ENCODE peak calls at places on chromosomes 4 and X, in six cellular contexts. R, C, B, O, P and G are unnamed samples.

GRCh38 chr4:117773067-117773946 is 261.0 kb upstream of the NDST3 start:
- DNase-seq in R (no peak), C (no peak), B (no peak), O (no peak), P (no peak), G (no peak)

GRCh38 chrX:15087747-15088146 is 182.1 kb downstream of the ASB9 start:
- DNase-seq in R (no peak), C (no peak), B (no peak), O (no peak), P (no peak), G (no peak)

GRCh38 chrX:1657367-1658082 is 42.7 kb downstream of the ASMT start:
- DNase-seq in R (peak; percentile 44), C (no peak), B (peak; percentile 42), O (peak; percentile 73), P (peak; percentile 73), G (no peak)

GRCh38 chrX:120575379-120576114 is 14.8 kb upstream of the CUL4B start:
- DNase-seq in R (no peak), C (no peak), B (no peak), O (peak; percentile 2), P (no peak), G (no peak)

GRCh38 chrX:56969559-56969958 is 25.8 kb downstream of the SPIN3 start:
- DNase-seq in R (no peak), C (no peak), B (no peak), O (no peak), P (no peak), G (no peak)

GRCh38 chrX:25941559-25942250 is 196.4 kb upstream of the MAGEB18 start:
- DNase-seq in R (no peak), C (no peak), B (no peak), O (peak; percentile 56), P (no peak), G (no peak)

GRCh38 chrX:14029039-14029424 is 660 bp downstream of the GEMIN8 start:
- DNase-seq in R (no peak), C (no peak), B (peak; percentile 24), O (no peak), P (no peak), G (no peak)

GRCh38 chr4:73309211-73309610 is 50.6 kb upstream of the ANKRD17 start:
- DNase-seq in R (no peak), C (no peak), B (no peak), O (peak; percentile 43), P (no peak), G (no peak)

GRCh38 chr4:124433500-124433899 is 279.0 kb downstream of the ANKRD50 start:
- DNase-seq in R (no peak), C (no peak), B (no peak), O (no peak), P (no peak), G (no peak)

GRCh38 chrX:40201486-40201885 is 103.7 kb upstream of the BCOR start:
- DNase-seq in R (no peak), C (no peak), B (peak; percentile 37), O (no peak), P (no peak), G (no peak)

GRCh38 chr4:19005211-19005610 is 983.7 kb upstream of the LCORL start:
- DNase-seq in R (no peak), C (no peak), B (no peak), O (no peak), P (no peak), G (no peak)

GRCh38 chr4:22315643-22316042 is 200.2 kb downstream of the ADGRA3 start:
- DNase-seq in R (no peak), C (no peak), B (no peak), O (peak; percentile 73), P (no peak), G (no peak)

GRCh38 chrX:93422693-93423092 is 250.7 kb downstream of the NAP1L3 start:
- DNase-seq in R (peak; percentile 2), C (peak; percentile 0), B (peak; percentile 76), O (peak; percentile 19), P (no peak), G (no peak)

GRCh38 chr4:139558235-139559094 is 2.4 kb upstream of the SETD7 start:
- DNase-seq in R (no peak), C (no peak), B (no peak), O (no peak), P (no peak), G (no peak)

GRCh38 chr4:44738615-44739014 is 12.3 kb upstream of the GNPDA2 start:
- DNase-seq in R (peak; percentile 6), C (no peak), B (no peak), O (no peak), P (no peak), G (no peak)

GRCh38 chr4:80007745-80008149 is 65.3 kb downstream of the ANTXR2 start:
- DNase-seq in R (no peak), C (no peak), B (no peak), O (peak; percentile 26), P (no peak), G (no peak)

GRCh38 chr4:166460769-166461550 is 587.9 kb downstream of the TLL1 start:
- DNase-seq in R (no peak), C (no peak), B (no peak), O (no peak), P (no peak), G (no peak)

GRCh38 chr4:139922625-139923024 is 231.4 kb downstream of the MAML3 start:
- DNase-seq in R (no peak), C (no peak), B (no peak), O (peak; percentile 78), P (no peak), G (peak; percentile 42)

GRCh38 chrX:16666541-16666940 is 16.6 kb downstream of the S100G start:
- DNase-seq in R (no peak), C (no peak), B (peak; percentile 7), O (peak; percentile 77), P (no peak), G (no peak)

GRCh38 chr4:174314770-174315169 is 31.1 kb downstream of the CEP44 start:
- DNase-seq in R (no peak), C (no peak), B (no peak), O (peak; percentile 74), P (no peak), G (no peak)

GRCh38 chrX:15751160-15751819 is 13.2 kb downstream of the CA5B start:
- DNase-seq in R (no peak), C (no peak), B (no peak), O (peak; percentile 11), P (no peak), G (no peak)

GRCh38 chr4:126899382-126899801 is 733.4 kb upstream of the INTU start:
- DNase-seq in R (no peak), C (no peak), B (no peak), O (peak; percentile 75), P (no peak), G (peak; percentile 40)

GRCh38 chr4:6907658-6908191 is 1.9 kb upstream of the TBC1D14 start:
- DNase-seq in R (no peak), C (peak; percentile 59), B (peak; percentile 77), O (no peak), P (peak; percentile 53), G (no peak)

GRCh38 chr4:151459380-151459779 is 50.4 kb downstream of the FHIP1A start:
- DNase-seq in R (no peak), C (no peak), B (no peak), O (no peak), P (no peak), G (no peak)

GRCh38 chr4:38132140-38132673 is 172.0 kb downstream of the PTTG2 start:
- DNase-seq in R (no peak), C (no peak), B (peak; percentile 78), O (peak; percentile 42), P (peak; percentile 77), G (peak; percentile 56)

GRCh38 chr4:143344011-143344410 is 7.3 kb downstream of the GAB1 start:
- DNase-seq in R (no peak), C (no peak), B (no peak), O (no peak), P (no peak), G (no peak)

GRCh38 chrX:137926090-137926489 is 360.2 kb downstream of the ZIC3 start:
- DNase-seq in R (no peak), C (no peak), B (peak; percentile 47), O (no peak), P (no peak), G (no peak)

GRCh38 chr4:139167774-139168444 is 9.1 kb downstream of the ELF2 start:
- DNase-seq in R (peak; percentile 79), C (no peak), B (no peak), O (peak; percentile 37), P (no peak), G (no peak)

GRCh38 chrX:103519389-103519788 is at the start of gene RAB40A:
- DNase-seq in R (no peak), C (no peak), B (no peak), O (no peak), P (no peak), G (no peak)

GRCh38 chr4:158805628-158806471 is 37.0 kb downstream of the FNIP2 start:
- DNase-seq in R (peak; percentile 78), C (no peak), B (no peak), O (no peak), P (no peak), G (no peak)

GRCh38 chr4:1012031-1012739 is 759 bp downstream of the FGFRL1 start:
- DNase-seq in R (peak; percentile 37), C (no peak), B (peak; percentile 77), O (peak; percentile 58), P (peak; percentile 70), G (peak; percentile 54)

GRCh38 chrX:145820825-145821224 is 3.2 kb downstream of the SLITRK2 start:
- DNase-seq in R (no peak), C (no peak), B (no peak), O (no peak), P (no peak), G (no peak)

GRCh38 chr4:61194601-61195000 is 5.5 kb upstream of the ADGRL3 start:
- DNase-seq in R (no peak), C (no peak), B (no peak), O (no peak), P (no peak), G (no peak)

GRCh38 chrX:102637561-102637960 is 13.7 kb upstream of the GPRASP1 start:
- DNase-seq in R (no peak), C (no peak), B (no peak), O (no peak), P (no peak), G (no peak)

GRCh38 chr4:35912174-35912573 is 332.1 kb downstream of the ARAP2 start:
- DNase-seq in R (no peak), C (no peak), B (no peak), O (no peak), P (no peak), G (no peak)

GRCh38 chrX:94854251-94854650 is 1180.2 kb downstream of the FAM133A start:
- DNase-seq in R (no peak), C (no peak), B (no peak), O (no peak), P (no peak), G (no peak)

GRCh38 chrX:23732704-23733103 is 10.4 kb downstream of the ACOT9 start:
- DNase-seq in R (peak; percentile 6), C (no peak), B (no peak), O (no peak), P (no peak), G (no peak)

GRCh38 chr4:137664055-137664405 is 131.7 kb upstream of the PCDH18 start:
- DNase-seq in R (no peak), C (peak; percentile 21), B (no peak), O (peak; percentile 25), P (no peak), G (no peak)

GRCh38 chr4:70678383-70678999 is 9.8 kb upstream of the UTP3 start:
- DNase-seq in R (no peak), C (no peak), B (no peak), O (no peak), P (no peak), G (no peak)